ENCODE peak calls at places on chromosome 14, in four cellular contexts. F is endodermal cell, R is pancreas, G is GM23338. J is an unnamed sample.

GRCh38 chr14:103349982-103350381 is 15.9 kb downstream of the EIF5 start:
- DNase-seq in F (no peak), R (no peak), G (no peak), J (no peak)

GRCh38 chr14:49194067-49194466 is 392.1 kb downstream of the RPS29 start:
- DNase-seq in F (no peak), R (no peak), G (no peak), J (no peak)

GRCh38 chr14:77076118-77076631 is 21.9 kb upstream of the CIPC start:
- DNase-seq in F (peak; percentile 84), R (no peak), G (peak; percentile 77), J (peak; percentile 90)

GRCh38 chr14:61927521-61927920 is 165.3 kb downstream of the SNAPC1 start:
- DNase-seq in F (peak; percentile 57), R (no peak), G (peak; percentile 53), J (no peak)

GRCh38 chr14:104423715-104424405 is 155.7 kb upstream of the C14orf180 start:
- DNase-seq in F (peak; percentile 26), R (no peak), G (no peak), J (no peak)

GRCh38 chr14:97380539-97380941 is 583.4 kb downstream of the VRK1 start:
- DNase-seq in F (peak; percentile 65), R (no peak), G (no peak), J (no peak)

GRCh38 chr14:102320033-102320660 is 601 bp downstream of the ZNF839 start:
- DNase-seq in F (peak; percentile 72), R (peak; percentile 63), G (peak; percentile 65), J (peak; percentile 77)

GRCh38 chr14:89067293-89067972 is 243.0 kb downstream of the TTC8 start:
- DNase-seq in F (no peak), R (no peak), G (peak; percentile 6), J (no peak)

GRCh38 chr14:47039336-47039735 is 387.8 kb upstream of the RPL10L start:
- DNase-seq in F (no peak), R (no peak), G (no peak), J (no peak)

GRCh38 chr14:65153101-65153500 is 50.8 kb upstream of the MAX start:
- DNase-seq in F (no peak), R (no peak), G (no peak), J (no peak)

GRCh38 chr14:90408713-90409112 is 11.9 kb downstream of the CALM1 start:
- DNase-seq in F (no peak), R (no peak), G (peak; percentile 42), J (no peak)

GRCh38 chr14:68928770-68929550 is 50.1 kb downstream of the ACTN1 start:
- DNase-seq in F (no peak), R (peak; percentile 11), G (no peak), J (no peak)

GRCh38 chr14:85313801-85314207 is 216.1 kb upstream of the FLRT2 start:
- DNase-seq in F (no peak), R (no peak), G (no peak), J (no peak)

GRCh38 chr14:53109688-53110041 is 43.5 kb downstream of the DDHD1 start:
- DNase-seq in F (no peak), R (no peak), G (no peak), J (no peak)

GRCh38 chr14:56829151-56829550 is 18.9 kb upstream of the OTX2 start:
- DNase-seq in F (no peak), R (no peak), G (no peak), J (no peak)

GRCh38 chr14:102215522-102216250 is 76.0 kb downstream of the WDR20 start:
- DNase-seq in F (no peak), R (no peak), G (no peak), J (peak; percentile 42)

GRCh38 chr14:103126873-103127304 is 3.6 kb downstream of the TNFAIP2 start:
- DNase-seq in F (peak; percentile 92), R (peak; percentile 89), G (peak; percentile 91), J (no peak)

GRCh38 chr14:85531594-85532391 is 1.8 kb downstream of the FLRT2 start:
- DNase-seq in F (peak; percentile 72), R (peak; percentile 48), G (peak; percentile 84), J (peak; percentile 89)

GRCh38 chr14:55957950-55958349 is 160.3 kb upstream of the PELI2 start:
- DNase-seq in F (no peak), R (no peak), G (peak; percentile 91), J (no peak)

GRCh38 chr14:54784657-54785056 is 118.0 kb downstream of the GCH1 start:
- DNase-seq in F (no peak), R (no peak), G (no peak), J (peak; percentile 82)

GRCh38 chr14:80587096-80587724 is 354.3 kb downstream of the CEP128 start:
- DNase-seq in F (no peak), R (no peak), G (peak; percentile 56), J (no peak)

GRCh38 chr14:106845286-106846087 is 1319.1 kb downstream of the TMEM121 start:
- DNase-seq in F (no peak), R (peak; percentile 85), G (no peak), J (no peak)

GRCh38 chr14:77615231-77616132 is 955 bp downstream of the SPTLC2 start:
- DNase-seq in F (no peak), R (no peak), G (peak; percentile 39), J (no peak)

GRCh38 chr14:76717508-76717907 is 43.8 kb upstream of the VASH1 start:
- DNase-seq in F (peak; percentile 35), R (no peak), G (no peak), J (no peak)

GRCh38 chr14:68404652-68405183 is 388.1 kb downstream of the ZFP36L1 start:
- DNase-seq in F (no peak), R (no peak), G (no peak), J (no peak)

GRCh38 chr14:76647699-76648298 is 113.5 kb upstream of the VASH1 start:
- DNase-seq in F (peak; percentile 75), R (no peak), G (peak; percentile 90), J (no peak)

GRCh38 chr14:56841611-56842010 is 31.3 kb upstream of the OTX2 start:
- DNase-seq in F (no peak), R (no peak), G (no peak), J (no peak)

GRCh38 chr14:22268875-22269274 is 320.1 kb downstream of the DAD1 start:
- DNase-seq in F (no peak), R (no peak), G (no peak), J (no peak)

GRCh38 chr14:78933948-78934524 is 763.9 kb downstream of the NRXN3 start:
- DNase-seq in F (no peak), R (no peak), G (peak; percentile 32), J (no peak)

GRCh38 chr14:94143711-94144110 is 14.3 kb upstream of the IFI27L2 start:
- DNase-seq in F (no peak), R (no peak), G (no peak), J (no peak)

GRCh38 chr14:102905116-102906108 is 17.1 kb upstream of the AMN start:
- DNase-seq in F (no peak), R (no peak), G (no peak), J (no peak)

GRCh38 chr14:33589334-33589733 is 361.5 kb downstream of the EGLN3 start:
- DNase-seq in F (no peak), R (peak; percentile 25), G (no peak), J (no peak)

GRCh38 chr14:105411017-105411941 is 8.3 kb upstream of the MTA1 start:
- DNase-seq in F (peak; percentile 81), R (peak; percentile 64), G (peak; percentile 62), J (peak; percentile 77)

GRCh38 chr14:75689012-75689411 is 28.0 kb downstream of the TTLL5 start:
- DNase-seq in F (no peak), R (no peak), G (no peak), J (peak; percentile 64)

GRCh38 chr14:68074765-68075381 is 255.3 kb downstream of the RAD51B start:
- DNase-seq in F (no peak), R (no peak), G (no peak), J (no peak)

GRCh38 chr14:61321385-61322010 is at the start of gene PRKCH:
- DNase-seq in F (peak; percentile 90), R (peak; percentile 83), G (peak; percentile 82), J (peak; percentile 81)

GRCh38 chr14:38212996-38213395 is 5.3 kb downstream of the SSTR1 start:
- DNase-seq in F (no peak), R (no peak), G (no peak), J (no peak)
- H3K4me1 ChIP-seq in F (no peaks in the 10 kb centered on the region), R (no peaks in the 10 kb centered on the region), G (peaks cover 45% of the 10 kb centered on the region), J (peaks cover 3% of the 10 kb centered on the region)

DNA sequence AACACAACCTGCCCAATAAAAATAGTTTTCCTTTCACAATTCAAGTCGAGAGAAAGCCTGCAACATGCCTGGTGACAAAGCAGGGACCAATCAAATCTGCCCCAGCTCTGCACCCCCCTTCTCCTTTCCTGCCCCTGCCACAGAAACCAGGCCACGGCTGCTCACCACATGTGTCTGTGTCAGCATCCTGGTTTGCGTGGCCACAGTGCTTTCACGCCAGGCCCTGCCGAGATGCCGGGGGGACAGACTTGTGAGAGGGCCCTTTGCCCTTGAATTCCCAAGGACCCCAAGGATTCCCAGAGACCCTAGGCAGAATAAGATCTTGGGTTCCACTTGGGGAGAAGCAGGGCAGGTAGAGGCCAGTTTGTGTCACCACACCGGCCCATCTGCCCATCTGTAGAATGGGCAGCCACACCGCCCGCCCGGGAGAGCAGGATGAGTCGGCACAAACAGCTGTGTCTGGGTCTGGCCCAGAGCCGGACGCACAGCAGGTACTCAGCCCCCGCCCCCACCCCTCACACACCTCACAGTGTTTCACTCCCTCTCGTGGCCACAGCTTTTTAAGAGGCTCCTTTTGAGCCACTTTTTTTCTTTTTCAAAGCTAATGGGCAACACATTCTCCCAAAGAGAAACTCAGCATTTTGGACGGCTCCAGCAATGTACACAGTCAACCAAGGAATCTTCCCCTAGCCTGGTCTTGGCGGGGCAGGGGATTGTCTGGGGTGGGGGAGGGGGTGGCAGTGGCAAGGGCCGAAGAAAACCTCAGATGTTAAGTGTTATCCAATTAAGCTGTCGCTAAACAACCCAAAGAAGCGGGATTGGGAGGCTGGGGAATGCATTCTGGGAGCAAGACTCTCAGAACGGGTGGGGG is 41.5 kb downstream of the BCL11B start:
- DNase-seq in F (peak; percentile 81), R (no peak), G (peak; percentile 69), J (no peak)
- H3K27me3 ChIP-seq in F (no peaks in the 10 kb centered on the region), R (no peaks in the 10 kb centered on the region), G (no peaks in the 10 kb centered on the region), J (no peaks in the 10 kb centered on the region)

GRCh38 chr14:92883066-92883465 is 39.9 kb upstream of the CHGA start:
- DNase-seq in F (no peak), R (no peak), G (no peak), J (no peak)

GRCh38 chr14:92877757-92878431 is 45.1 kb upstream of the CHGA start:
- DNase-seq in F (peak; percentile 63), R (peak; percentile 86), G (peak; percentile 51), J (peak; percentile 60)

GRCh38 chr14:92884410-92884809 is 38.5 kb upstream of the CHGA start:
- DNase-seq in F (no peak), R (no peak), G (no peak), J (no peak)

GRCh38 chr14:92880851-92881250 is 42.1 kb upstream of the CHGA start:
- DNase-seq in F (peak; percentile 75), R (no peak), G (peak; percentile 90), J (no peak)

GRCh38 chr14:92880351-92880750 is 42.6 kb upstream of the CHGA start:
- DNase-seq in F (no peak), R (no peak), G (no peak), J (no peak)
- H3K4me1 ChIP-seq in F (no peaks in the 10 kb centered on the region), R (peaks cover 13% of the 10 kb centered on the region), G (peaks cover 6% of the 10 kb centered on the region), J (peaks cover 6% of the 10 kb centered on the region)

DNA sequence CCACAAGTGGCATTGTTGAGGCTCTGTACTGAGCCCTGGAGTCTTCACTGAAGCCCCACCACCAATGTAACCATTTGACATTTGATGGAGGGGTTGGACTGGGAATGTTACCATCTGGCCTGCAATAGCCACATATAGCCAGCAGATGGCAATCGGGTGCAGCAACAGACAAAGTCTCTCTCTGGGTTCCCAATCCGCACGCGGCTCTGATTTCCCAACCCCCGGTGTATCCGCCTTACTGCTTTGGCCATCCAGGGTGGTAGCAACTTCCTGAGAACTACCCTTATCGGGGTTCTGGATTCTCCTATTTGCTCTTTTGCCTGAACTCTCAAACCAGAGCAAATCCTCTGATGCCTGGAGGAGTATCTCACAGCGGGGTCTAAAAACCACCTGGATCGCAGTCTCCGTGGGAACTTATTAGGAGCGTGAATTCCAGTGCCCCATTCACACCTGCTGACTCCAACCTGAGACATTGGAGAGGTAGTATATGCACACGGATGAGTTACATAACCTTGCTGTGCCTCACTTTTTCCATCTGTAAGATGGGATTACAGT is 14.2 kb downstream of the VRTN start:
- DNase-seq in F (peak; percentile 98), R (peak; percentile 78), G (peak; percentile 97), J (peak; percentile 92)
- H3K27me3 ChIP-seq in F (no peaks in the 10 kb centered on the region), R (no peaks in the 10 kb centered on the region), G (no peaks in the 10 kb centered on the region), J (no peaks in the 10 kb centered on the region)